ENCODE peak calls at places on chromosome 15, in ten cellular contexts. D is RPMI8226, Z is NCI-H226, U is foreskin fibroblast, H is brain microvascular endothelial cell, G is GM20000, X is omental fat pad, Y is IMR-90, J is osteocyte, V is caudate nucleus. T is an unnamed sample.

GRCh38 chr15:98733098-98733497 is 84.8 kb downstream of the IGF1R start:
- DNase-seq in J (no peak), X (no peak), Y (no peak), G (no peak), U (no peak), Z (no peak), D (no peak), H (no peak), V (no peak), T (no peak)

GRCh38 chr15:57586661-57587404 is 4.9 kb upstream of the MYZAP start:
- DNase-seq in V (no peak), G (peak; percentile 42), H (no peak), X (no peak), Z (no peak), Y (no peak), U (no peak), D (no peak), J (no peak), T (no peak)

GRCh38 chr15:94238539-94239118 is 7.3 kb downstream of the MCTP2 start:
- DNase-seq in H (no peak), D (peak; percentile 48), V (no peak), Y (no peak), X (no peak), Z (no peak), G (no peak), J (no peak), U (no peak), T (no peak)

GRCh38 chr15:41791970-41792637 is 17.8 kb downstream of the MAPKBP1 start:
- DNase-seq in Y (no peak), H (no peak), V (no peak), U (no peak), G (no peak), J (no peak), Z (no peak), D (no peak), X (no peak), T (no peak)

GRCh38 chr15:101560722-101561583 is 71.4 kb upstream of the PCSK6 start:
- DNase-seq in D (no peak), H (no peak), Y (no peak), U (no peak), V (no peak), Z (no peak), J (no peak), X (no peak), G (no peak), T (no peak)

GRCh38 chr15:36798366-36798765 is 218.9 kb downstream of the CDIN1 start:
- DNase-seq in H (peak; percentile 11), J (no peak), G (no peak), D (no peak), V (no peak), Y (peak; percentile 63), Z (peak; percentile 17), U (peak; percentile 56), X (no peak), T (no peak)

GRCh38 chr15:92097473-92098178 is 244.1 kb downstream of the SLCO3A1 start:
- DNase-seq in U (peak; percentile 9), D (peak; percentile 69), H (peak; percentile 15), J (no peak), G (peak; percentile 62), Y (peak; percentile 46), Z (no peak), X (no peak), V (peak; percentile 20), T (peak; percentile 70)

GRCh38 chr15:89349212-89349558 is 14.6 kb upstream of the POLG start:
- DNase-seq in V (peak; percentile 58), J (no peak), Z (no peak), D (no peak), U (no peak), H (no peak), Y (no peak), X (no peak), G (no peak), T (no peak)

GRCh38 chr15:60091150-60091549 is 87.0 kb downstream of the FOXB1 start:
- DNase-seq in Z (peak; percentile 100), H (peak; percentile 72), D (no peak), Y (peak; percentile 83), U (peak; percentile 90), J (no peak), G (no peak), X (no peak), V (no peak), T (no peak)

GRCh38 chr15:38085931-38086562 is 151.6 kb downstream of the TMCO5A start:
- DNase-seq in V (no peak), X (no peak), Y (peak; percentile 77), H (peak; percentile 41), U (no peak), D (peak; percentile 49), G (peak; percentile 35), J (no peak), Z (no peak), T (peak; percentile 21)

GRCh38 chr15:42679285-42680141 is 57.4 kb downstream of the CDAN1 start:
- DNase-seq in H (no peak), G (no peak), Z (peak; percentile 51), U (no peak), J (no peak), X (no peak), D (no peak), V (no peak), Y (no peak), T (no peak)

GRCh38 chr15:91710072-91710471 is 143.4 kb upstream of the SLCO3A1 start:
- DNase-seq in D (no peak), H (no peak), U (no peak), X (no peak), V (no peak), G (no peak), J (no peak), Y (no peak), Z (no peak), T (no peak)

GRCh38 chr15:45690581-45691260 is 55.9 kb downstream of the SQOR start:
- DNase-seq in Y (no peak), G (no peak), J (no peak), X (no peak), D (no peak), Z (no peak), U (no peak), V (no peak), H (no peak), T (no peak)

GRCh38 chr15:51917493-51917892 is 54.1 kb downstream of the LEO1 start:
- DNase-seq in Y (peak; percentile 30), U (no peak), H (no peak), G (no peak), Z (peak; percentile 61), X (no peak), V (no peak), J (peak; percentile 64), D (peak; percentile 48), T (no peak)

GRCh38 chr15:51367322-51367976 is 26.0 kb downstream of the GLDN start:
- DNase-seq in J (no peak), G (no peak), H (no peak), Z (no peak), X (no peak), V (no peak), U (peak; percentile 63), Y (no peak), D (no peak), T (no peak)

GRCh38 chr15:61106886-61107285 is 122.2 kb downstream of the RORA start:
- DNase-seq in H (no peak), X (no peak), Z (no peak), G (no peak), D (no peak), J (no peak), V (no peak), Y (no peak), U (no peak), T (no peak)

GRCh38 chr15:85955501-85956391 is 123.9 kb upstream of the AGBL1 start:
- DNase-seq in Z (no peak), G (peak; percentile 19), H (no peak), V (no peak), D (no peak), X (no peak), J (no peak), Y (no peak), U (no peak), T (no peak)

GRCh38 chr15:41838400-41838897 is at the start of gene PLA2G4B:
- DNase-seq in Y (no peak), U (no peak), X (no peak), G (no peak), V (no peak), J (no peak), H (no peak), Z (no peak), D (no peak), T (no peak)

GRCh38 chr15:80268101-80268500 is 16.1 kb upstream of the CTXND1 start:
- DNase-seq in J (no peak), H (no peak), Y (no peak), U (no peak), D (no peak), X (no peak), Z (no peak), G (no peak), V (no peak), T (no peak)

GRCh38 chr15:40340038-40340739 is 550 bp downstream of the CCDC9B start:
- DNase-seq in Y (peak; percentile 73), D (no peak), G (no peak), J (no peak), H (no peak), Z (peak; percentile 37), V (peak; percentile 68), X (no peak), U (no peak), T (no peak)

GRCh38 chr15:36501063-36501678 is 78.3 kb upstream of the CDIN1 start:
- DNase-seq in Y (peak; percentile 79), V (peak; percentile 38), H (peak; percentile 61), D (peak; percentile 10), U (peak; percentile 68), X (no peak), Z (no peak), G (peak; percentile 30), J (no peak), T (peak; percentile 30)

GRCh38 chr15:63381301-63382192 is at the start of gene CA12:
- DNase-seq in G (no peak), X (no peak), V (peak; percentile 49), Y (peak; percentile 55), Z (no peak), U (peak; percentile 62), H (peak; percentile 35), D (no peak), J (no peak), T (no peak)

GRCh38 chr15:100211855-100212850 is 129.6 kb downstream of the ADAMTS17 start:
- DNase-seq in G (no peak), J (no peak), Y (no peak), U (no peak), V (no peak), X (no peak), H (no peak), D (no peak), Z (peak; percentile 96), T (no peak)

GRCh38 chr15:97189152-97189551 is 771.4 kb upstream of the ARRDC4 start:
- DNase-seq in Z (peak; percentile 52), X (no peak), V (no peak), G (no peak), U (no peak), J (no peak), Y (no peak), D (no peak), H (peak; percentile 3), T (no peak)

GRCh38 chr15:43880406-43881184 is 53.8 kb downstream of the WDR76 start:
- DNase-seq in Y (peak; percentile 34), U (peak; percentile 18), G (no peak), V (no peak), H (no peak), D (no peak), Z (no peak), X (no peak), J (no peak), T (no peak)

GRCh38 chr15:77495806-77496589 is 75.3 kb downstream of the HMG20A start:
- DNase-seq in V (no peak), H (peak; percentile 45), Z (no peak), G (no peak), X (no peak), U (no peak), Y (peak; percentile 43), D (no peak), J (no peak), T (no peak)

GRCh38 chr15:29039466-29040366 is 153.9 kb downstream of the APBA2 start:
- DNase-seq in Y (no peak), V (no peak), G (no peak), H (no peak), D (no peak), X (no peak), J (no peak), Z (no peak), U (no peak), T (no peak)

GRCh38 chr15:67927501-67928156 is 87.8 kb upstream of the RNU6-1 start:
- DNase-seq in Z (peak; percentile 100), D (no peak), J (no peak), Y (peak; percentile 97), X (no peak), U (peak; percentile 49), H (peak; percentile 97), V (no peak), G (no peak), T (no peak)

T was measured in GM10248.